ENCODE peak calls at places on chromosomes 13 and 19, in four cellular contexts. One of them, this sample, is unnamed.

GRCh38 chr19:55118401-55118991 is 1.1 kb upstream of the PPP1R12C start:
- DNase-seq in PC-3: no peak
- DNase-seq in neural progenitor cell: peak; percentile 75
- DNase-seq in OCI-LY7: no peak
- DNase-seq in this sample: no peak

GRCh38 chr19:45668342-45668871 is 386 bp downstream of the GIPR start:
- DNase-seq in PC-3: no peak
- DNase-seq in neural progenitor cell: no peak
- DNase-seq in OCI-LY7: no peak
- DNase-seq in this sample: no peak

GRCh38 chr13:109655206-109655600 is 131.2 kb downstream of the IRS2 start:
- DNase-seq in PC-3: no peak
- DNase-seq in neural progenitor cell: no peak
- DNase-seq in OCI-LY7: no peak
- DNase-seq in this sample: no peak

GRCh38 chr19:51002542-51003311 is 1.3 kb upstream of the KLK8 start:
- DNase-seq in PC-3: peak; percentile 70
- DNase-seq in neural progenitor cell: peak; percentile 74
- DNase-seq in OCI-LY7: peak; percentile 25
- DNase-seq in this sample: peak; percentile 14

GRCh38 chr19:45467456-45468158 is at the start of gene FOSB:
- DNase-seq in PC-3: peak; percentile 91
- DNase-seq in neural progenitor cell: peak; percentile 99
- DNase-seq in OCI-LY7: peak; percentile 99
- DNase-seq in this sample: peak; percentile 96

GRCh38 chr19:35352177-35352447 is 4.4 kb downstream of the FFAR1 start:
- DNase-seq in PC-3: no peak
- DNase-seq in neural progenitor cell: no peak
- DNase-seq in OCI-LY7: no peak
- DNase-seq in this sample: no peak

GRCh38 chr19:883661-884211 is 9.3 kb downstream of the MED16 start:
- DNase-seq in PC-3: peak; percentile 91
- DNase-seq in neural progenitor cell: no peak
- DNase-seq in OCI-LY7: no peak
- DNase-seq in this sample: no peak

GRCh38 chr19:37936166-37936565 is 29.2 kb downstream of the SIPA1L3 start:
- DNase-seq in PC-3: no peak
- DNase-seq in neural progenitor cell: no peak
- DNase-seq in OCI-LY7: no peak
- DNase-seq in this sample: no peak

GRCh38 chr19:47661571-47661970 is 51.7 kb upstream of the EHD2 start:
- DNase-seq in PC-3: no peak
- DNase-seq in neural progenitor cell: no peak
- DNase-seq in OCI-LY7: no peak
- DNase-seq in this sample: no peak

DNA sequence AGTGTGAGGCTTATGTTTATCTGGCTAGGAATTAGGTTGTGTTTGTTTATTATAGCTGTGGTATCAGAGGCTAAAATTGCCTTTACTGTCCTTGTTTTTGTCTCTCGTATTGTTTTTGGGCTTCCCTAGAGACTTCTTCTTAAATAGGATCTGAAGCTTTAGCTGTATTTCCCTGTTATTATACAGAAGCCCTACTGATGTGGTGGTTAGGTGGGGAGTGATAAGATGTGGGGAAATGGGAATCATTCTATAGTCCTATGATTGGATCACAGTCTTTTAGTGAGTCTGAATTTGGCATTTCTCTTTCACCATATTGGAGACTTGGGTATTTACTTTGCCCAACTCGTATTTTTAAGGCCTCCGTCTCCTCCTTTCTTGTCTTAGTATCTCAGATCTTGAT is 8.3 kb upstream of the KL start:
- DNase-seq in PC-3: no peak
- DNase-seq in neural progenitor cell: no peak
- DNase-seq in OCI-LY7: no peak
- DNase-seq in this sample: no peak
- H3K27ac ChIP-seq in PC-3: no peak overlapping the region
- H3K27ac ChIP-seq in neural progenitor cell: no peak overlapping the region
- H3K27ac ChIP-seq in OCI-LY7: no peak overlapping the region
- H3K27ac ChIP-seq in this sample: no peak overlapping the region

GRCh38 chr19:3365093-3365446 is 1.3 kb upstream of the NFIC start:
- DNase-seq in PC-3: no peak
- DNase-seq in neural progenitor cell: no peak
- DNase-seq in OCI-LY7: no peak
- DNase-seq in this sample: no peak
- H3K4me3 ChIP-seq in PC-3: no peak overlapping the region
- H3K4me3 ChIP-seq in neural progenitor cell: no peak overlapping the region
- H3K4me3 ChIP-seq in OCI-LY7: no peak overlapping the region
- H3K4me3 ChIP-seq in this sample: no peak overlapping the region

GRCh38 chr13:41299316-41300094 is 11.6 kb upstream of the NAA16 start:
- DNase-seq in PC-3: no peak
- DNase-seq in neural progenitor cell: no peak
- DNase-seq in OCI-LY7: no peak
- DNase-seq in this sample: peak; percentile 17
- TF ChIP-seq EZH2phosphoT487 in PC-3: no peak
- TF ChIP-seq EZH2phosphoT487 in neural progenitor cell: no peak
- TF ChIP-seq EZH2phosphoT487 in OCI-LY7: no peak
- TF ChIP-seq EZH2phosphoT487 in this sample: no peak

GRCh38 chr13:40619479-40619814 is 47.0 kb downstream of the FOXO1 start:
- DNase-seq in PC-3: no peak
- DNase-seq in neural progenitor cell: no peak
- DNase-seq in OCI-LY7: no peak
- DNase-seq in this sample: no peak
- H3K27ac ChIP-seq in PC-3: no peak overlapping the region
- H3K27ac ChIP-seq in neural progenitor cell: no peak overlapping the region
- H3K27ac ChIP-seq in OCI-LY7: no peak overlapping the region
- H3K27ac ChIP-seq in this sample: no peak overlapping the region

GRCh38 chr13:50179977-50180376 is 164.7 kb downstream of the KCNRG start:
- DNase-seq in PC-3: no peak
- DNase-seq in neural progenitor cell: no peak
- DNase-seq in OCI-LY7: no peak
- DNase-seq in this sample: no peak

GRCh38 chr13:50171585-50172282 is 156.5 kb downstream of the KCNRG start:
- DNase-seq in PC-3: no peak
- DNase-seq in neural progenitor cell: no peak
- DNase-seq in OCI-LY7: no peak
- DNase-seq in this sample: no peak

GRCh38 chr13:50170447-50171037 is 155.3 kb downstream of the KCNRG start:
- DNase-seq in PC-3: peak; percentile 32
- DNase-seq in neural progenitor cell: no peak
- DNase-seq in OCI-LY7: no peak
- DNase-seq in this sample: no peak

GRCh38 chr13:50168803-50169202 is 153.6 kb downstream of the KCNRG start:
- DNase-seq in PC-3: no peak
- DNase-seq in neural progenitor cell: no peak
- DNase-seq in OCI-LY7: no peak
- DNase-seq in this sample: no peak

GRCh38 chr13:50174630-50175029 is 159.4 kb downstream of the KCNRG start:
- DNase-seq in PC-3: no peak
- DNase-seq in neural progenitor cell: no peak
- DNase-seq in OCI-LY7: no peak
- DNase-seq in this sample: no peak
- H3K4me3 ChIP-seq in PC-3: no peak overlapping the region
- H3K4me3 ChIP-seq in neural progenitor cell: no peak overlapping the region
- H3K4me3 ChIP-seq in OCI-LY7: no peak overlapping the region
- H3K4me3 ChIP-seq in this sample: no peak overlapping the region

GRCh38 chr19:5591476-5591875 is 23.7 kb upstream of the TINCR start:
- DNase-seq in PC-3: no peak
- DNase-seq in neural progenitor cell: no peak
- DNase-seq in OCI-LY7: no peak
- DNase-seq in this sample: no peak

GRCh38 chr19:5588441-5588840 is 20.7 kb upstream of the TINCR start:
- DNase-seq in PC-3: no peak
- DNase-seq in neural progenitor cell: no peak
- DNase-seq in OCI-LY7: no peak
- DNase-seq in this sample: no peak

GRCh38 chr19:5590865-5591154 is 23.1 kb upstream of the TINCR start:
- DNase-seq in PC-3: no peak
- DNase-seq in neural progenitor cell: no peak
- DNase-seq in OCI-LY7: no peak
- DNase-seq in this sample: no peak

GRCh38 chr19:5588906-5589676 is 21.3 kb upstream of the TINCR start:
- DNase-seq in PC-3: no peak
- DNase-seq in neural progenitor cell: no peak
- DNase-seq in OCI-LY7: no peak
- DNase-seq in this sample: no peak

GRCh38 chr19:5590151-5590864 is 22.6 kb upstream of the TINCR start:
- DNase-seq in PC-3: no peak
- DNase-seq in neural progenitor cell: no peak
- DNase-seq in OCI-LY7: no peak
- DNase-seq in this sample: peak; percentile 2
- TF ChIP-seq EZH2phosphoT487 in PC-3: no peak
- TF ChIP-seq EZH2phosphoT487 in neural progenitor cell: no peak
- TF ChIP-seq EZH2phosphoT487 in OCI-LY7: no peak
- TF ChIP-seq EZH2phosphoT487 in this sample: no peak

DNA sequence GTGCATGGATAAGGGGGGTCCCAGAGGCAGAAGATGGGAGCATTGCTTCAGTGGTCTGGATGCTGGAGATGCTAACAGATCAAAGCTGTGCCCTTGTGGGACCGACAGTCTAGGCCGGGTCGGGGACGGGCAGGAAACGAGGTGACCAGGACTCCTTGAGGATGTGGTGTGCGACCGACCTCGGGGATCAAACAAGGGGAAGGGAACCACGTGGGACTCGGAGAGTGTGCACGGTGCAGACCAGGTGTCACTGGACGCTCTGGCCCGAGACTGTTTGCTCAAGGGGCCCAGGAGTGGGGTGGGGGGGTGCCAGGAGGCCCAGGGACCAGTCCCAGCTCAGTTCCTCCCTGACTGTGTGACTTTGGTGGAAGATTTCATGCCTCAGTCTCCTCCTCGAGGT is 6.0 kb downstream of the NFIC start:
- DNase-seq in PC-3: no peak
- DNase-seq in neural progenitor cell: no peak
- DNase-seq in OCI-LY7: no peak
- DNase-seq in this sample: no peak
- H3K27ac ChIP-seq in PC-3: no peak overlapping the region
- H3K27ac ChIP-seq in neural progenitor cell: no peak overlapping the region
- H3K27ac ChIP-seq in OCI-LY7: no peak overlapping the region
- H3K27ac ChIP-seq in this sample: no peak overlapping the region

GRCh38 chr19:18049390-18049789 is 37.3 kb downstream of the IL12RB1 start:
- DNase-seq in PC-3: no peak
- DNase-seq in neural progenitor cell: no peak
- DNase-seq in OCI-LY7: no peak
- DNase-seq in this sample: no peak

GRCh38 chr19:18055967-18056366 is 30.8 kb downstream of the IL12RB1 start:
- DNase-seq in PC-3: no peak
- DNase-seq in neural progenitor cell: no peak
- DNase-seq in OCI-LY7: no peak
- DNase-seq in this sample: no peak

GRCh38 chr19:18053571-18054219 is 33.0 kb downstream of the IL12RB1 start:
- DNase-seq in PC-3: peak; percentile 35
- DNase-seq in neural progenitor cell: no peak
- DNase-seq in OCI-LY7: no peak
- DNase-seq in this sample: no peak

GRCh38 chr19:18057557-18057956 is 29.2 kb downstream of the IL12RB1 start:
- DNase-seq in PC-3: no peak
- DNase-seq in neural progenitor cell: no peak
- DNase-seq in OCI-LY7: no peak
- DNase-seq in this sample: no peak

DNA sequence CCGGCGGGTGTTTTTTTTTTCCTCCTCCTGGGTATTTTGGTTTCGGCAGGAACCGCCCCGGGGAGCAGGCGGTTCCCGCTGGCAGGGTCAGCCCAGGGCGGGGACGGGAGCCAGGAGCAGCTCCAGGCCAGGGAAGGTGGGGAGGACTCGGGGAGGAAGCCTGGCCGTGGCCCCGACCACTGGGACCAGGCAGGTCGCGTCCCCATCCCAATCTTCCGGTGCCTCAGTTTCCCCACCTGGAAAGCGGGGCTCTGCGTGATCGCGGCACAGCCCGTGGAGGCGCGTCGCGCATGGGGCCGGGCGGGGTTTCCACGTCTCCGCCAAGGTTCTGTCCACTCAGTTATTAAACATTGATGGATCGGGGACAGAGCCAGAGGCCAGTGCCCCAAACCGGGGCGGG is 34.8 kb downstream of the IL12RB1 start:
- DNase-seq in PC-3: no peak
- DNase-seq in neural progenitor cell: no peak
- DNase-seq in OCI-LY7: no peak
- DNase-seq in this sample: no peak
- H3K4me3 ChIP-seq in PC-3: peak overlapping the region; percentile 57
- H3K4me3 ChIP-seq in neural progenitor cell: no peak overlapping the region
- H3K4me3 ChIP-seq in OCI-LY7: no peak overlapping the region
- H3K4me3 ChIP-seq in this sample: no peak overlapping the region

DNA sequence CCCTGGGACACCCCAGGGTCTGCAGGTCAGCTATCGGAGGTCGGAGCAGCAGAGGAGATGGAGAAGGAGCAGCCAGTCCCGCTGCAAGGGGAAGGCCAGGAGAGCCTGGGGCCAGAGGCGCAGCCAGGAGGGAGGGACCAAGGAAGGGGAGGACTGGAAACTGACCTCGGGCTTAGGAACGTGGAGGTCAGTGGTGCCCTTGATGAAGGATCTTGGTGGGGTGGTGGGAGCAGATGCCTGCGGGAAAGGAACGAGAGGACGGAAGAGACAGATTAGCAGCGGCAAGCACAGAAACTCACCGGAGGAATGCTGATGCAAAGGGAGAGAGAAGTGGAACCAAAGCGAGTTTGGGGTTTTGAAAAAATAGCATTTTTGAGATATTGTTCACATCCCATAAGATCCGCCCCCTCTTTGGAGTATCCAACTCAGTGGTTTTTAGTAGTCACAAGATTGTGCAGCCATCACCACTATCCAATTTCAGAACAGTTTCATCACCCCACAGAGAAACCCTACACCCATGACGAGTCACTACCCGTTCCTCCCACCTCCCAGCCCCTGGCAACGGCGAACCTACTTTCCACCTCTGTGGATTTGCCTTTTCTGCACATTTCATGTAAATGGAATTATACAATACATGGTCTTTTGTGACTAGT is 22.1 kb downstream of the PLEKHF1 start:
- DNase-seq in PC-3: peak; percentile 55
- DNase-seq in neural progenitor cell: no peak
- DNase-seq in OCI-LY7: no peak
- DNase-seq in this sample: no peak
- TF ChIP-seq EZH2phosphoT487 in PC-3: no peak
- TF ChIP-seq EZH2phosphoT487 in neural progenitor cell: no peak
- TF ChIP-seq EZH2phosphoT487 in OCI-LY7: no peak
- TF ChIP-seq EZH2phosphoT487 in this sample: no peak

This sample was measured in MM.1S.